ENCODE peak calls at places on chromosomes 12 and 14, in eight cellular contexts. F, R, B, H, W, U, L and N are unnamed samples.

GRCh38 chr14:64970041-64970440 is 2.1 kb downstream of the RAB15 start:
- DNase-seq in H (no peak), U (no peak), R (no peak), L (no peak), F (no peak), B (no peak), W (no peak), N (no peak)

GRCh38 chr14:50615056-50615455 is 53.0 kb downstream of the SAV1 start:
- DNase-seq in L (no peak), H (no peak), W (no peak), B (no peak), U (no peak), F (no peak), R (no peak), N (no peak)

GRCh38 chr12:28870839-28871440 is 278.1 kb upstream of the FAR2 start:
- DNase-seq in U (peak; percentile 34), H (no peak), B (no peak), R (no peak), F (no peak), W (no peak), L (no peak), N (no peak)

GRCh38 chr14:105876829-105877228 is 350.4 kb downstream of the TMEM121 start:
- DNase-seq in U (no peak), L (peak; percentile 9), F (no peak), W (no peak), R (no peak), B (no peak), H (peak; percentile 36), N (no peak)

GRCh38 chr14:102830474-102831045 is 53.3 kb downstream of the TRAF3 start:
- DNase-seq in B (no peak), L (no peak), R (no peak), H (no peak), W (no peak), U (no peak), F (no peak), N (no peak)

GRCh38 chr12:81492131-81492720 is 266.9 kb downstream of the PPFIA2 start:
- DNase-seq in W (no peak), H (no peak), F (no peak), R (no peak), U (peak; percentile 4), B (no peak), L (no peak), N (no peak)

GRCh38 chr14:75247286-75247922 is 31.2 kb upstream of the FOS start:
- DNase-seq in R (no peak), L (no peak), F (no peak), H (no peak), W (no peak), B (no peak), U (no peak), N (no peak)

GRCh38 chr14:21201732-21202462 is 46.0 kb upstream of the OR5AU1 start:
- DNase-seq in F (no peak), B (no peak), R (no peak), L (no peak), U (no peak), W (no peak), H (no peak), N (no peak)

GRCh38 chr14:104603623-104604401 is 760 bp downstream of the TMEM179 start:
- DNase-seq in R (no peak), L (no peak), W (peak; percentile 24), F (no peak), U (no peak), H (no peak), B (no peak), N (no peak)

GRCh38 chr14:81162941-81163340 is 57.8 kb downstream of the GTF2A1 start:
- DNase-seq in U (peak; percentile 41), R (no peak), F (no peak), H (no peak), W (no peak), B (no peak), L (no peak), N (no peak)

GRCh38 chr12:48454675-48455074 is 17.7 kb upstream of the ANP32D start:
- DNase-seq in B (no peak), H (no peak), L (no peak), W (peak; percentile 59), R (no peak), F (no peak), U (peak; percentile 66), N (peak; percentile 14)

GRCh38 chr12:19382111-19382526 is 57.2 kb upstream of the AEBP2 start:
- DNase-seq in H (peak; percentile 56), F (peak; percentile 36), B (no peak), W (peak; percentile 57), L (peak; percentile 42), U (peak; percentile 85), R (peak; percentile 53), N (peak; percentile 67)

GRCh38 chr14:50775357-50775756 is 55.6 kb downstream of the NIN start:
- DNase-seq in F (peak; percentile 71), H (no peak), B (no peak), U (peak; percentile 87), L (no peak), R (peak; percentile 85), W (no peak), N (peak; percentile 87)

GRCh38 chr12:55927588-55928502 is at the start of gene PYM1:
- DNase-seq in R (peak; percentile 69), L (peak; percentile 88), F (no peak), W (peak; percentile 94), B (peak; percentile 58), U (peak; percentile 67), H (peak; percentile 97), N (no peak)
- TF ChIP-seq CTCF in R (no peak), L (no peak), F (no peak), W (no peak), B (no peak), U (no peak), H (no peak), N (no peak)

GRCh38 chr12:90987101-90987500 is 17.7 kb downstream of the EPYC start:
- DNase-seq in F (no peak), W (no peak), R (no peak), H (no peak), B (no peak), L (no peak), U (peak; percentile 41), N (no peak)
- TF ChIP-seq CTCF in F (no peak), W (no peak), R (no peak), H (no peak), B (no peak), L (no peak), U (no peak), N (no peak)

DNA sequence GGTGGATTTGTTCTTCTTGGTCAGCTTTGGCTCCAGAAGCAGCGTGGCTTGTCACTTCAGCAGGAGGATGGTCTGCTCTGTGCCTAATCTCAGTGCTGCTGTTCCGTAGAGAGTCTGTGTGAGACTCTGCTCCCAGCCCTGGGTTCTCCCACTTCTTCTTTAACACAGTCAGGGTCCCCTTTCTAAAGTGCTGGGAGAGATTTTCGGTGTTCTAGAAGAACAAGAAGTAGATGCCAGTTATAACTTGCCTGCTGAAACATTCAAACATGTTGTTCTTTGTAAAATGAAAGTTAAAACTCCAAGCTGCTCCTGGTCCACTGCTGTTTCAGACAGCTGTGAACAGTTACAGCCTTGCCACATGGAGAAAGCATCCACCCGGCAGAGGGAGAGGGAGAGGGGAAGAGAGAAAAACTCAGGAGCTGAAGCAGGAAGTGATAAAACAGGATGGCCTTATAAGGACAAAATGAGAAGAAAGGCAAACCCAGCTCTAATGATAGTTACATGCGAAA is 55.2 kb upstream of the CERS5 start:
- DNase-seq in F (peak; percentile 89), H (peak; percentile 89), B (peak; percentile 30), U (peak; percentile 95), R (peak; percentile 74), L (peak; percentile 45), W (peak; percentile 80), N (peak; percentile 77)
- TF ChIP-seq CTCF in F (peak; percentile 53), H (no peak), B (peak; percentile 35), U (peak; percentile 57), R (no peak), L (no peak), W (peak; percentile 19), N (peak; percentile 51)

DNA sequence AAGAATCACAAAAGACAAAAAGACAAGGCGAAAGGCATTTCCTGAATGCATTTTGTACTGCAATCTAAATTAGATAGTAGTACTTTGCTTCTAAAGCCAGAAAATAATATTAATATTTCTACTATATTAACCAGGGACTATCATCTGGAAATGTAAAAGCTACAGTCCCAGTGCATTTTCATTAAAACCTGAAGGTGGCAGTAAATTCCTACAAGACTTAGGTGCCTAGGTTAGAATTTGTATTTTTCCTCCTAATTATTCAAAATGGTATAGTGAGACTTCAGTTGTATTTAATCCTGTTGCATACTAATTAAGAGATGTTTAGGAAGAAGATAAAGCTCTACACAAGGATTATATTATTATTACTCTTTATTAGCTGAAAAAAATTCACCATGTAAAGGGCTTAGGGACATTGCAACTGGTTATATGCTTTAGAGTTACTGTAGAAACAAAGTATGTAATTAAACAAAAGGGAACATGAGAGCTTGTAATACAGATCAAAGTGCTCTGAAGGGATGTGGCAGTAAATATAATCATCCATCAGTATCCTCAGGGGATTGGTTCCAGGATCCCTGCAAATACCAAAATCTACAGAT is 53.6 kb downstream of the BRMS1L start:
- DNase-seq in R (peak; percentile 26), W (peak; percentile 49), U (peak; percentile 40), H (no peak), F (no peak), B (no peak), L (no peak), N (no peak)
- TF ChIP-seq CTCF in R (peak; percentile 50), W (peak; percentile 53), U (peak; percentile 56), H (no peak), F (peak; percentile 35), B (peak; percentile 68), L (peak; percentile 29), N (peak; percentile 34)

GRCh38 chr14:69698572-69698971 is 68.4 kb upstream of the SRSF5 start:
- DNase-seq in H (no peak), B (no peak), L (no peak), F (no peak), U (no peak), R (no peak), W (no peak), N (no peak)

GRCh38 chr14:69701269-69701668 is 65.7 kb upstream of the SRSF5 start:
- DNase-seq in B (no peak), W (no peak), R (no peak), U (no peak), H (no peak), F (no peak), L (no peak), N (no peak)

GRCh38 chr14:69700609-69701008 is 66.3 kb upstream of the SRSF5 start:
- DNase-seq in R (no peak), U (no peak), F (no peak), B (no peak), L (no peak), W (no peak), H (no peak), N (no peak)

GRCh38 chr14:69701857-69702256 is 65.1 kb upstream of the SRSF5 start:
- DNase-seq in F (no peak), W (no peak), L (no peak), B (no peak), U (no peak), R (no peak), H (no peak), N (no peak)

GRCh38 chr14:69699743-69700309 is 67.1 kb upstream of the SRSF5 start:
- DNase-seq in R (no peak), U (no peak), F (no peak), H (no peak), L (no peak), B (no peak), W (no peak), N (no peak)
- TF ChIP-seq CTCF in R (no peak), U (no peak), F (no peak), H (no peak), L (no peak), B (no peak), W (no peak), N (no peak)